ENCODE peak calls at places on chromosomes 13 and 19, in four cellular contexts. B is aorta, E is astrocyte of the cerebellum, T is IMR-90. U is an unnamed sample.

GRCh38 chr19:9835507-9835949 is 410 bp downstream of the PIN1 start:
- DNase-seq in B (no peak), E (no peak), T (no peak), U (no peak)

GRCh38 chr13:75566658-75567057 is 17.1 kb downstream of the UCHL3 start:
- DNase-seq in B (no peak), E (peak; percentile 39), T (peak; percentile 71), U (no peak)

GRCh38 chr13:35684432-35684831 is 207.9 kb upstream of the MAB21L1 start:
- DNase-seq in B (no peak), E (no peak), T (no peak), U (no peak)

GRCh38 chr13:107450931-107451330 is 764.4 kb downstream of the LIG4 start:
- DNase-seq in B (peak; percentile 85), E (peak; percentile 98), T (peak; percentile 99), U (no peak)

GRCh38 chr13:67554746-67555452 is 324.8 kb upstream of the PCDH9 start:
- DNase-seq in B (no peak), E (no peak), T (peak; percentile 76), U (no peak)

GRCh38 chr13:110411316-110412105 is 104.4 kb downstream of the COL4A2 start:
- DNase-seq in B (no peak), E (peak; percentile 62), T (no peak), U (no peak)

GRCh38 chr13:101681834-101682233 is 229.4 kb downstream of the ITGBL1 start:
- DNase-seq in B (no peak), E (peak; percentile 5), T (peak; percentile 28), U (no peak)

GRCh38 chr13:48502601-48503319 is 30.1 kb downstream of the RCBTB2 start:
- DNase-seq in B (no peak), E (no peak), T (no peak), U (no peak)

GRCh38 chr13:108463365-108463764 is 166.0 kb upstream of the MYO16 start:
- DNase-seq in B (no peak), E (peak; percentile 85), T (peak; percentile 94), U (peak; percentile 97)

GRCh38 chr13:112062619-112063308 is 4.2 kb upstream of the SOX1 start:
- DNase-seq in B (no peak), E (no peak), T (no peak), U (no peak)

GRCh38 chr13:93309886-93310520 is 83.4 kb downstream of the GPC6 start:
- DNase-seq in B (no peak), E (peak; percentile 57), T (peak; percentile 51), U (peak; percentile 73)

GRCh38 chr13:29929062-29929847 is 78.8 kb upstream of the UBL3 start:
- DNase-seq in B (no peak), E (no peak), T (no peak), U (no peak)

GRCh38 chr19:33301900-33302174 is 497 bp downstream of the CEBPA start:
- DNase-seq in B (no peak), E (no peak), T (no peak), U (no peak)

GRCh38 chr13:114235697-114236096 is 1.0 kb downstream of the CDC16 start:
- DNase-seq in B (no peak), E (no peak), T (no peak), U (no peak)

GRCh38 chr13:40292536-40292935 is 373.9 kb downstream of the FOXO1 start:
- DNase-seq in B (no peak), E (no peak), T (no peak), U (no peak)

GRCh38 chr19:52748336-52748950 is 13.6 kb upstream of the ZNF611 start:
- DNase-seq in B (no peak), E (no peak), T (peak; percentile 57), U (no peak)

GRCh38 chr19:4575978-4576933 is 16.8 kb upstream of the SEMA6B start:
- DNase-seq in B (peak; percentile 87), E (no peak), T (peak; percentile 27), U (no peak)

GRCh38 chr19:5628470-5628869 is 5.6 kb downstream of the SAFB start:
- DNase-seq in B (no peak), E (no peak), T (peak; percentile 64), U (no peak)

GRCh38 chr13:110216403-110217041 is 90.4 kb downstream of the COL4A1 start:
- DNase-seq in B (no peak), E (peak; percentile 74), T (peak; percentile 78), U (peak; percentile 88)

GRCh38 chr13:113926951-113927660 is 46.8 kb downstream of the C13orf46 start:
- DNase-seq in B (peak; percentile 77), E (no peak), T (no peak), U (no peak)

GRCh38 chr13:101530293-101530692 is 77.8 kb downstream of the ITGBL1 start:
- DNase-seq in B (no peak), E (peak; percentile 13), T (peak; percentile 39), U (no peak)

DNA sequence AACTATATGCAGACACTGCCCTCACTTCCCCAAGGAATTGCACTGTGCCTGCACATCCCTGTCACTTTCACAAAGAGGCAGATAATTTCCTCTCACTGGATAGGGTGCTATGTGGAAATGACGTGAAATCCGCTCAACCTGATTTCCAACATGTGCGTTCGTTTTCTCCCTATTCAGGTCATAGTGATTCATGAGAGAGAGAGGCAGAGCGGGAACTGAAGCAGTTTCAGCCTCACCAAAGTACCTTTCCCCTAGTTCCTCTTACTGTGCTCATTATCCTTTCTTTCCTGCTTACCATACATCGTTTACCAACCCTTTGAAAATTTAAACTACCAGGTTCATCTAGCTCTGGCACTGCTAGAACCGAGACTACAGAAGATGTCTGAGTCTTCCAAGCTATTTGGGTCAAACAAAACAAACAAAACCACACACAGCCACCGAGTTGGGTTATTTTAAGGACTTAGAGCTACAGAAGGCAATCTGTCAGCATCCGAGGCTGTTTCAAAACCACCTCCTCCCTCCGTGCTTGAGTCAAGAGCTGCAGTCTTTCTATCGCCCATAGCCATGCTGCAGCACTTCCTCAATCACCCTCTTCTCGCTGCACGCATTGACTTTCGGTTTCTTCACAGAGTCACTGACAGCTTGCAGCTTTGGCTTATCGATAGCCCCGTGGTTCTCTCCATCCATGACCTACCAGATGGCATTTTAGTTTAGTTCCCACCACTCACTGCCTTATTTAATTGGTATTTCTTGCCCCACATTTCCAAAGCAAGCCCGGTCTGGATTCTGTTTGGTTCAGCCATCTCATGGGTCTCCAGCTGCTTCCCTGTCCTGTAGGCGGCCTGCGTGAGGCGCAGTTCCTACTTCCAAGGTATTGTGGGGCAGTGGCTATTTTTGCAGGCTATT is 1395.8 kb downstream of the EFNB2 start:
- DNase-seq in B (peak; percentile 81), E (no peak), T (peak; percentile 62), U (no peak)
- H3K4me3 ChIP-seq in B (peak overlapping the region; percentile 91), E (no peak overlapping the region), T (peak overlapping the region; percentile 91), U (no peak overlapping the region)

DNA sequence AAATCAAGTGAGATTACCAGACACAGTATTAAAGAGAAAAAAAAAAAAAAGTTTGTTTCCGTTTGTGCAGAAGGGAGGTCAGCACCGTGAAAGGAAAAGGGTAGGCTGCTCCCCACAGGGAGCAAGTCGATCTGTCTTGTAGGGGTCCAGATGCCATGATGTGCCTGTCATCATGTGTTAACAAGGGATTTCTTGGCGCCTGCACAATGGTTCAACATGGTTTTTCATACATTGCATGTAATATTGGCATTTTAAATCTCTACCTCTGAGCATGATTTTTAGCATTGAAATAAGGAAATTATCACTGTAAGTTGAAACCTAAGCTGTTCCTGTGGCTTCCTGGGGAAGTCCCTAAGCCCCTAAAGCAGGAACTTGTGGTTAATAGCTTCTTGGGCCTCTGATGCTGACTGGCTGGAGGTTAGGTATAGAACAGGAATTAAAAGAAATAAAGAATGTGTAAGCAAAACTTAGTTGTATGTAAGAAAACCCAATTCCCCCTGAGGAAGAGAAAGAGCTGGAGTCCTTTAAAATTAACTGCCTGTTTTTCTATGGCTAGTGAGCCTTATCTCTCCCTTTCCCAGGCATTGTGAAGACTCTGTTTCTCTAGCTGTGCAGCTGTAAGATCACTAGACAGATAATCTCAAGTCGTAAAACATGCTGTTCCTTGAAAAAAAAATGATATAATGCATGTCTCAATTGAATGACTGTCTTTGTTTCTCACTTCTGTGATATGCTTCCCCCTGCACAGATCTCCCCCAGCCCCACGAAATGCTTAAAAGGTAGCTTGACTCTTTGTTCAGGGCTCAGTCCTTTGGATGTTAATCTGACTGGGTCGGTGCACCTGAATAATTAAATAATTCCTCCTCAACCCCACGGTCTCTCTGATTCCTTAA is 7.4 kb upstream of the FCGBP start:
- DNase-seq in B (no peak), E (peak; percentile 2), T (peak; percentile 38), U (peak; percentile 11)
- H3K4me3 ChIP-seq in B (no peak overlapping the region), E (no peak overlapping the region), T (no peak overlapping the region), U (no peak overlapping the region)

GRCh38 chr19:2867025-2867991 is at the start of gene ZNF556:
- DNase-seq in B (no peak), E (no peak), T (no peak), U (no peak)
- H3K4me3 ChIP-seq in B (no peak within 1 kb of the TSS), E (no peak within 1 kb of the TSS), T (no peak within 1 kb of the TSS), U (no peak within 1 kb of the TSS)

GRCh38 chr13:42279080-42279479 is 7.1 kb downstream of the AKAP11 start:
- DNase-seq in B (no peak), E (no peak), T (no peak), U (no peak)
- H3K4me3 ChIP-seq in B (no peak overlapping the region), E (no peak overlapping the region), T (no peak overlapping the region), U (no peak overlapping the region)

DNA sequence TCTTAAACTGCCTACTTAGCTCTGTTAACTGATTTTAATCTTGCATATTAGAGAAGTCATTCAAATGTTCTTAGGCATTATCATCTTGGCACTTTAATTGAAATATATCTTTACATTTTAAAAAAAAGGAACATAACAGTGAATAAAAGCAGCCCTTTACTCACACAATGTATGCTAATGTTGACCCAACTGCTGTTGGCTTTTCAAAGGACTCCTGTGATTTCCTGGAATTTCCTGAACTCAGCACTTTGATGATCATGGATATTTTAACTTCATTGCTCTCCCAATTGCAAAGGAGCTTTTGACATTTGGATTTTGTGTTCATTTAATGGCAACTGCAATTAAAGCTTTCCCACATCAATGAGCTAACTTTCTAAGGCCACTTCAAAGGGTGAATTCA is 1230.3 kb downstream of the DIAPH3 start:
- DNase-seq in B (no peak), E (no peak), T (no peak), U (no peak)
- H3K4me3 ChIP-seq in B (no peak overlapping the region), E (no peak overlapping the region), T (no peak overlapping the region), U (no peak overlapping the region)

GRCh38 chr19:54660306-54660705 is 2.5 kb upstream of the LILRB4 start:
- DNase-seq in B (no peak), E (no peak), T (no peak), U (no peak)
- H3K4me3 ChIP-seq in B (no peak overlapping the region), E (no peak overlapping the region), T (no peak overlapping the region), U (no peak overlapping the region)

GRCh38 chr19:39434123-39435076 is 1.3 kb downstream of the RPS16 start:
- DNase-seq in B (no peak), E (no peak), T (no peak), U (no peak)
- H3K4me3 ChIP-seq in B (no peak overlapping the region), E (peak overlapping the region; percentile 89), T (peak overlapping the region; percentile 77), U (peak overlapping the region; percentile 99)

U was measured in retinal pigment epithelial cell.